ENCODE peak calls at places on chromosomes 2 and 18, in seven cellular contexts. C, L, I, W, F, K and A are unnamed samples.

GRCh38 chr2:131043199-131044077 is 49.8 kb downstream of the FAM168B start:
- DNase-seq in C (no peak), L (no peak), I (no peak), W (no peak), F (no peak), K (no peak), A (no peak)

GRCh38 chr2:112198780-112199179 is 56.1 kb downstream of the ZC3H8 start:
- DNase-seq in C (no peak), L (no peak), I (no peak), W (no peak), F (no peak), K (no peak), A (no peak)

GRCh38 chr2:46970334-46971288 is 55.0 kb upstream of the MCFD2 start:
- DNase-seq in C (no peak), L (peak; percentile 96), I (no peak), W (peak; percentile 92), F (peak; percentile 79), K (peak; percentile 92), A (peak; percentile 100)

GRCh38 chr2:132597831-132598230 is 72.2 kb downstream of the LYPD1 start:
- DNase-seq in C (no peak), L (no peak), I (no peak), W (no peak), F (no peak), K (no peak), A (no peak)

GRCh38 chr2:149068996-149069888 is 30.7 kb downstream of the LYPD6B start:
- DNase-seq in C (no peak), L (no peak), I (peak; percentile 32), W (no peak), F (no peak), K (no peak), A (no peak)

GRCh38 chr2:190304404-190304803 is 15.2 kb downstream of the HIBCH start:
- DNase-seq in C (no peak), L (no peak), I (no peak), W (no peak), F (no peak), K (no peak), A (no peak)

GRCh38 chr18:55237665-55238064 is 278.4 kb upstream of the CCDC68 start:
- DNase-seq in C (no peak), L (no peak), I (no peak), W (no peak), F (no peak), K (no peak), A (no peak)

GRCh38 chr2:236177967-236178909 is 10.1 kb upstream of the GBX2 start:
- DNase-seq in C (peak; percentile 79), L (peak; percentile 47), I (no peak), W (peak; percentile 54), F (no peak), K (no peak), A (peak; percentile 46)

GRCh38 chr2:105772362-105772761 is 27.6 kb downstream of the NCK2 start:
- DNase-seq in C (no peak), L (no peak), I (no peak), W (no peak), F (no peak), K (no peak), A (no peak)

GRCh38 chr2:99636432-99637034 is 146.7 kb upstream of the REV1 start:
- DNase-seq in C (no peak), L (peak; percentile 49), I (no peak), W (no peak), F (peak; percentile 85), K (peak; percentile 94), A (no peak)

GRCh38 chr2:180728928-180729559 is 251.4 kb upstream of the UBE2E3 start:
- DNase-seq in C (no peak), L (no peak), I (peak; percentile 13), W (no peak), F (no peak), K (no peak), A (no peak)

GRCh38 chr18:2905802-2906521 is 59.2 kb downstream of the EMILIN2 start:
- DNase-seq in C (no peak), L (peak; percentile 45), I (no peak), W (peak; percentile 44), F (peak; percentile 87), K (peak; percentile 58), A (peak; percentile 45)

GRCh38 chr2:105539331-105539730 is 140.5 kb upstream of the FHL2 start:
- DNase-seq in C (no peak), L (no peak), I (no peak), W (no peak), F (no peak), K (no peak), A (no peak)

GRCh38 chr18:45626330-45627203 is 11.3 kb downstream of the SLC14A2 start:
- DNase-seq in C (no peak), L (no peak), I (no peak), W (no peak), F (no peak), K (no peak), A (no peak)

GRCh38 chr2:95278051-95278471 is 3.8 kb downstream of the PROM2 start:
- DNase-seq in C (no peak), L (no peak), I (no peak), W (no peak), F (peak; percentile 68), K (no peak), A (no peak)

GRCh38 chr2:25250331-25251031 is 82.1 kb upstream of the POMC start:
- DNase-seq in C (peak; percentile 23), L (no peak), I (no peak), W (no peak), F (no peak), K (no peak), A (no peak)

GRCh38 chr2:235191933-235192332 is 240.1 kb downstream of the SH3BP4 start:
- DNase-seq in C (no peak), L (no peak), I (peak; percentile 63), W (no peak), F (no peak), K (no peak), A (no peak)

GRCh38 chr2:61889212-61889956 is 928 bp upstream of the CCT4 start:
- DNase-seq in C (no peak), L (peak; percentile 27), I (no peak), W (no peak), F (peak; percentile 88), K (no peak), A (peak; percentile 51)

GRCh38 chr2:32357545-32358482 is 991 bp downstream of the BIRC6 start:
- DNase-seq in C (peak; percentile 62), L (peak; percentile 54), I (peak; percentile 66), W (peak; percentile 35), F (peak; percentile 91), K (peak; percentile 67), A (peak; percentile 50)

GRCh38 chr18:8946046-8946838 is 156.3 kb upstream of the NDUFV2 start:
- DNase-seq in C (no peak), L (no peak), I (peak; percentile 2), W (no peak), F (no peak), K (no peak), A (no peak)

GRCh38 chr18:8947576-8947975 is 154.9 kb upstream of the NDUFV2 start:
- DNase-seq in C (no peak), L (no peak), I (no peak), W (no peak), F (no peak), K (no peak), A (no peak)

GRCh38 chr18:8949206-8949605 is 153.3 kb upstream of the NDUFV2 start:
- DNase-seq in C (no peak), L (no peak), I (peak; percentile 23), W (no peak), F (no peak), K (no peak), A (no peak)

GRCh38 chr18:8948471-8949149 is 153.9 kb upstream of the NDUFV2 start:
- DNase-seq in C (no peak), L (no peak), I (peak; percentile 2), W (no peak), F (no peak), K (no peak), A (no peak)

DNA sequence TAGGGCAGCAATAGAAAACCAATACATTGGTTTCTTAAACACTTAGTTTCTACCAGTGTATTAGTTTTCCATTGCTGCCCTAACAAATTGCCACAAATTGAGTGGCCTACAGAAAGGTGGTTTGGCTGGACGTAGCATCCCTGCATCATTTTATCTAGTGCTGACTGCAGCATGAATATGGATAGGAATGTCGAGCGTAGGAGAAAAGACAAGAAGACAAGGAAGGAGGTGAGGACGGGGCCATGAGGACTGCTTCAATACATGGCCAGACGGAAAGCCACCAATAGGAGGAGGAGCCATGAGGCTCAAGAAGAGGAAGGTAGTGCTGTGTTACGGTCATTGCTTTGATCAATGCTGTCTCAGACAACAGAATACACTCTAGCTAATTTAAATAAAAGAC is 154.5 kb upstream of the NDUFV2 start:
- DNase-seq in C (no peak), L (no peak), I (no peak), W (no peak), F (no peak), K (no peak), A (no peak)
- H3K4me1 ChIP-seq in C (no peaks in the 10 kb centered on the region), L (no peaks in the 10 kb centered on the region), I (peaks cover 3% of the 10 kb centered on the region), W (peaks cover 10% of the 10 kb centered on the region), F (peaks cover 30% of the 10 kb centered on the region), K (no peaks in the 10 kb centered on the region), A (no peaks in the 10 kb centered on the region)

GRCh38 chr2:215422676-215423075 is 13.2 kb downstream of the FN1 start:
- DNase-seq in C (no peak), L (no peak), I (no peak), W (no peak), F (no peak), K (no peak), A (no peak)

GRCh38 chr2:215423234-215423633 is 12.6 kb downstream of the FN1 start:
- DNase-seq in C (no peak), L (no peak), I (no peak), W (no peak), F (no peak), K (no peak), A (no peak)

GRCh38 chr2:215421859-215422461 is 13.9 kb downstream of the FN1 start:
- DNase-seq in C (peak; percentile 8), L (no peak), I (no peak), W (no peak), F (no peak), K (no peak), A (no peak)

GRCh38 chr2:215425021-215425782 is 10.7 kb downstream of the FN1 start:
- DNase-seq in C (no peak), L (no peak), I (no peak), W (no peak), F (no peak), K (no peak), A (no peak)

GRCh38 chr2:215423928-215424540 is 11.8 kb downstream of the FN1 start:
- DNase-seq in C (no peak), L (no peak), I (no peak), W (no peak), F (no peak), K (no peak), A (no peak)
- H3K36me3 ChIP-seq in C (peaks cover 27% of the 10 kb centered on the region), L (no peaks in the 10 kb centered on the region), I (peaks cover 42% of the 10 kb centered on the region), W (peaks cover 31% of the 10 kb centered on the region), F (no peaks in the 10 kb centered on the region), K (peaks cover 53% of the 10 kb centered on the region), A (no peaks in the 10 kb centered on the region)

DNA sequence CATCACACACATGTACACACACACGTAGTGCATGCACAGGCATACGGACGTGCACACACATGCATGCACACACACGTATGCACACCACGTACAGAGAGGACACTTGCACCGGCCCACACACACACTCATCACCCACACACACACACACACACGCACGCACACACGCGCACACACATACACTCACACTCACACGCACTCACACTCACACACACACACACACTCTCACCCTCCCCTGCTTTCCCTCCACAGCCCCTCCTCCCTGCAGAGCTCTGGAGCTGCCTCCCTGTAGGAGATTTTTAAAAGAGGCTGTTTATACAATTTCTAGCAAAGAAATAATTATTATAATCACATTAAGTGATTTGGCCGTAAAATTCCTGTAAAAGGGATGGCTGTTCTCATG is 36.5 kb upstream of the SNED1 start:
- DNase-seq in C (no peak), L (no peak), I (no peak), W (no peak), F (peak; percentile 25), K (no peak), A (no peak)
- H3K4me1 ChIP-seq in C (peaks cover 7% of the 10 kb centered on the region), L (peaks cover 7% of the 10 kb centered on the region), I (peaks cover 36% of the 10 kb centered on the region), W (peaks cover 92% of the 10 kb centered on the region), F (peaks cover 75% of the 10 kb centered on the region), K (peaks cover 12% of the 10 kb centered on the region), A (no peaks in the 10 kb centered on the region)

GRCh38 chr2:100972452-100972851 is 29.6 kb upstream of the RPL31 start:
- DNase-seq in C (no peak), L (no peak), I (peak; percentile 69), W (no peak), F (peak; percentile 41), K (no peak), A (no peak)
- H3K36me3 ChIP-seq in C (no peaks in the 10 kb centered on the region), L (no peaks in the 10 kb centered on the region), I (no peaks in the 10 kb centered on the region), W (peaks cover 54% of the 10 kb centered on the region), F (peaks cover 81% of the 10 kb centered on the region), K (no peaks in the 10 kb centered on the region), A (peaks cover 9% of the 10 kb centered on the region)